ENCODE peak calls at places on chromosomes 2 and 18, in five cellular contexts. K, Q, O, G and P are unnamed samples.

GRCh38 chr2:151267537-151267936 is 5.9 kb upstream of the RBM43 start:
- DNase-seq in Q (no peak), K (no peak), G (no peak), O (no peak), P (no peak)

GRCh38 chr2:230913406-230913805 is 11.6 kb downstream of the GPR55 start:
- DNase-seq in K (no peak), Q (no peak), O (no peak), G (peak; percentile 85), P (peak; percentile 77)

GRCh38 chr18:12301263-12302005 is 6.6 kb upstream of the TUBB6 start:
- DNase-seq in K (peak; percentile 9), G (no peak), O (no peak), Q (no peak), P (peak; percentile 36)

GRCh38 chr2:51387235-51387634 is 355.3 kb upstream of the NRXN1 start:
- DNase-seq in K (no peak), O (no peak), G (no peak), Q (no peak), P (no peak)

GRCh38 chr2:26088038-26088643 is 54.3 kb downstream of the RAB10 start:
- DNase-seq in O (no peak), G (peak; percentile 66), K (no peak), Q (no peak), P (no peak)

GRCh38 chr2:14324308-14324707 is 308.2 kb upstream of the LRATD1 start:
- DNase-seq in G (no peak), K (no peak), O (no peak), Q (no peak), P (no peak)

GRCh38 chr2:28271914-28272240 is 120.8 kb upstream of the FOSL2 start:
- DNase-seq in K (no peak), O (no peak), G (no peak), Q (no peak), P (no peak)

GRCh38 chr2:113762377-113763118 is 6.1 kb upstream of the SLC35F5 start:
- DNase-seq in Q (no peak), G (no peak), O (no peak), K (no peak), P (no peak)

GRCh38 chr18:68461635-68462034 is 253.3 kb downstream of the TMX3 start:
- DNase-seq in K (no peak), Q (no peak), G (no peak), O (no peak), P (no peak)

GRCh38 chr2:214966420-214966819 is 156.9 kb upstream of the BARD1 start:
- DNase-seq in O (no peak), G (no peak), K (no peak), Q (no peak), P (no peak)

GRCh38 chr2:105373344-105373781 is 25.5 kb downstream of the FHL2 start:
- DNase-seq in O (peak; percentile 53), G (no peak), K (peak; percentile 70), Q (no peak), P (peak; percentile 90)

GRCh38 chr2:118242216-118242615 is 153.9 kb downstream of the INSIG2 start:
- DNase-seq in O (no peak), Q (no peak), K (no peak), G (no peak), P (no peak)

GRCh38 chr18:27428716-27429475 is 243.8 kb upstream of the CHST9 start:
- DNase-seq in Q (no peak), K (no peak), G (no peak), O (no peak), P (no peak)

GRCh38 chr2:205543937-205544702 is 138.2 kb upstream of the NRP2 start:
- DNase-seq in K (no peak), O (no peak), Q (no peak), G (peak; percentile 4), P (no peak)

GRCh38 chr2:231530099-231531085 is at the start of gene NMUR1:
- DNase-seq in G (peak; percentile 93), O (peak; percentile 29), Q (no peak), K (peak; percentile 52), P (peak; percentile 76)

GRCh38 chr18:4755848-4756247 is 300.7 kb upstream of the DLGAP1 start:
- DNase-seq in Q (no peak), K (no peak), O (no peak), G (no peak), P (no peak)

GRCh38 chr2:224922142-224922727 is 120.0 kb downstream of the DOCK10 start:
- DNase-seq in K (no peak), O (no peak), Q (no peak), G (no peak), P (no peak)

GRCh38 chr2:239889641-239890055 is 135.5 kb downstream of the NDUFA10 start:
- DNase-seq in O (no peak), K (no peak), Q (no peak), G (no peak), P (no peak)

GRCh38 chr18:13623348-13623747 is 103.0 kb downstream of the FAM210A start:
- DNase-seq in K (no peak), O (no peak), G (no peak), Q (no peak), P (no peak)

GRCh38 chr2:7950035-7950612 is 731.7 kb upstream of the ID2 start:
- DNase-seq in G (no peak), O (no peak), Q (no peak), K (no peak), P (no peak)

GRCh38 chr2:204265701-204266310 is 279.5 kb upstream of the PARD3B start:
- DNase-seq in Q (no peak), K (no peak), G (no peak), O (no peak), P (no peak)

GRCh38 chr2:43605851-43606250 is 10.0 kb upstream of the THADA start:
- DNase-seq in Q (no peak), G (no peak), O (no peak), K (no peak), P (no peak)

GRCh38 chr2:70979626-70980025 is 1.2 kb downstream of the ANKRD53 start:
- DNase-seq in Q (no peak), O (no peak), K (no peak), G (no peak), P (peak; percentile 66)

GRCh38 chr2:120398051-120398960 is 52.4 kb downstream of the INHBB start:
- DNase-seq in G (no peak), O (no peak), K (no peak), Q (no peak), P (peak; percentile 58)

GRCh38 chr2:177201919-177202346 is 10.7 kb upstream of the HNRNPA3 start:
- DNase-seq in O (no peak), G (no peak), Q (no peak), K (no peak), P (no peak)

GRCh38 chr2:27412419-27413152 is 3.2 kb upstream of the PPM1G start:
- DNase-seq in O (no peak), K (no peak), G (no peak), Q (no peak), P (no peak)

GRCh38 chr2:88016948-88017779 is 817 bp upstream of the RNU2-63P start:
- DNase-seq in K (no peak), O (no peak), Q (no peak), G (peak; percentile 76), P (peak; percentile 72)

GRCh38 chr2:11553661-11554429 is 20.0 kb downstream of the GREB1 start:
- DNase-seq in G (no peak), O (no peak), Q (no peak), K (peak; percentile 24), P (no peak)

GRCh38 chr2:46913471-46914381 is 1.9 kb downstream of the MCFD2 start:
- DNase-seq in G (peak; percentile 29), O (no peak), K (peak; percentile 57), Q (no peak), P (peak; percentile 69)

GRCh38 chr2:155250800-155251199 is 552.3 kb downstream of the KCNJ3 start:
- DNase-seq in G (peak; percentile 5), Q (no peak), K (no peak), O (no peak), P (no peak)

GRCh38 chr2:64888591-64889309 is 100.4 kb upstream of the SLC1A4 start:
- DNase-seq in Q (no peak), K (no peak), O (no peak), G (no peak), P (no peak)

GRCh38 chr2:3584076-3584475 is 9.0 kb downstream of the RPS7 start:
- DNase-seq in Q (no peak), K (no peak), O (no peak), G (peak; percentile 72), P (no peak)

GRCh38 chr2:3585239-3586109 is 9.4 kb upstream of the COLEC11 start:
- DNase-seq in Q (no peak), G (peak; percentile 82), O (peak; percentile 40), K (peak; percentile 89), P (peak; percentile 84)

GRCh38 chr2:3586220-3586619 is 8.7 kb upstream of the COLEC11 start:
- DNase-seq in Q (no peak), O (no peak), K (peak; percentile 27), G (no peak), P (no peak)

GRCh38 chr2:3587021-3587420 is 7.9 kb upstream of the COLEC11 start:
- DNase-seq in G (no peak), Q (no peak), O (no peak), K (no peak), P (no peak)

GRCh38 chr2:3584608-3585007 is 9.5 kb downstream of the RPS7 start:
- DNase-seq in O (no peak), Q (no peak), G (no peak), K (no peak), P (no peak)
- TF ChIP-seq EP300 in O (no peak), Q (no peak), G (no peak), K (no peak), P (no peak)

GRCh38 chr2:1799174-1799573 is 54.9 kb upstream of the PXDN start:
- DNase-seq in K (no peak), G (no peak), O (no peak), Q (no peak), P (peak; percentile 40)
- H3K4me1 ChIP-seq in K (no peaks in the 10 kb centered on the region), G (peaks cover 5% of the 10 kb centered on the region), O (no peaks in the 10 kb centered on the region), Q (no peaks in the 10 kb centered on the region), P (peaks cover 11% of the 10 kb centered on the region)

DNA sequence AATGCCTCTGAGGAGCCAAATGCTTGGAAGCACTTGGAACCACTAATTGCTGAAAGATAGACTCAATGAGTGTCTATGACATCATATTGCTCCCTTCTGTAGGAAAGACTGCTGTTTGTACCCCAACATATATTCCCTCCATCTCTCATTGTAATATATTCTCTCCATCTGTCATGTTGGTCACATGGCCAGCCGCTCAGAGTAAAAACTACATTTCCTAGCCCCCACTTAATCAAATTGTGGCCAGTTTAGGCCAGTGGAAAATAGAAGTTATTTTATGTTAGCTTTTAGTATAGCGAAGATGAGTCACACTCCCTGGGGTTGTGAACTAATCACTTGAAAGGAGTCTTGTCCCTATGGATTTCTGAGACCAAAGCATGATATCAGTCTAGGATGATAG is 160.2 kb downstream of the HNMT start:
- DNase-seq in Q (no peak), G (no peak), K (no peak), O (no peak), P (no peak)
- H3K9me3 ChIP-seq in Q (no peaks in the 10 kb centered on the region), G (no peaks in the 10 kb centered on the region), K (no peaks in the 10 kb centered on the region), O (no peaks in the 10 kb centered on the region), P (no peaks in the 10 kb centered on the region)

GRCh38 chr2:237691908-237692600 is 64.7 kb downstream of the LRRFIP1 start:
- DNase-seq in Q (peak; percentile 65), K (peak; percentile 97), G (peak; percentile 99), O (no peak), P (peak; percentile 99)

GRCh38 chr2:237689569-237690131 is 62.3 kb downstream of the LRRFIP1 start:
- DNase-seq in G (no peak), O (no peak), K (peak; percentile 47), Q (no peak), P (peak; percentile 84)

GRCh38 chr2:237692601-237693079 is 65.3 kb downstream of the LRRFIP1 start:
- DNase-seq in G (peak; percentile 58), Q (no peak), K (peak; percentile 63), O (no peak), P (peak; percentile 85)

GRCh38 chr2:237693281-237694039 is 66.1 kb downstream of the LRRFIP1 start:
- DNase-seq in K (peak; percentile 49), O (no peak), Q (no peak), G (no peak), P (peak; percentile 69)

GRCh38 chr2:237691200-237691907 is 64.0 kb downstream of the LRRFIP1 start:
- DNase-seq in G (no peak), K (peak; percentile 52), O (peak; percentile 95), Q (no peak), P (no peak)
- TF ChIP-seq EP300 in G (no peak), K (peak; percentile 13), O (peak; percentile 70), Q (no peak), P (no peak)